ENCODE peak calls at places on chromosome 2, in six cellular contexts. F is H9, H is IMR-90, V is H1, N is trophoblast cell, T is neuronal stem cell. L is an unnamed sample.
A peak's percentile ranks its signal among the peaks of the same experiment; 100 is the strongest.

GRCh38 chr2:27086090-27086721 is 366 bp upstream of the KHK start:
- DNase-seq in H (peak; percentile 86), T (peak; percentile 95), F (peak; percentile 96), N (peak; percentile 93), V (peak; percentile 99), L (peak; percentile 89)

GRCh38 chr2:48205137-48205798 is 299.0 kb upstream of the FBXO11 start:
- DNase-seq in N (no peak), H (peak; percentile 8), V (no peak), F (no peak), T (peak; percentile 31), L (no peak)

GRCh38 chr2:84022810-84023431 is 436.2 kb downstream of the SUCLG1 start:
- DNase-seq in V (no peak), T (peak; percentile 65), H (peak; percentile 60), N (peak; percentile 32), F (peak; percentile 40), L (peak; percentile 24)

GRCh38 chr2:175282300-175282699 is 100.8 kb upstream of the ATP5MC3 start:
- DNase-seq in F (no peak), T (no peak), N (no peak), H (peak; percentile 28), V (no peak), L (peak; percentile 46)

GRCh38 chr2:67974564-67975430 is 88.0 kb downstream of the C1D start:
- DNase-seq in V (no peak), F (no peak), T (no peak), N (no peak), H (no peak), L (no peak)

GRCh38 chr2:153360239-153360638 is 118.3 kb downstream of the RPRM start:
- DNase-seq in H (no peak), T (no peak), F (peak; percentile 29), V (no peak), N (no peak), L (no peak)

GRCh38 chr2:239245872-239246701 is 154.7 kb downstream of the HDAC4 start:
- DNase-seq in V (no peak), N (no peak), H (no peak), F (no peak), T (no peak), L (no peak)

GRCh38 chr2:158024288-158024898 is 77.3 kb upstream of the UPP2 start:
- DNase-seq in V (peak; percentile 79), N (peak; percentile 42), T (peak; percentile 46), F (no peak), H (peak; percentile 31), L (peak; percentile 53)

GRCh38 chr2:196242131-196242620 is 70.8 kb upstream of the STK17B start:
- DNase-seq in V (no peak), F (no peak), T (no peak), H (peak; percentile 71), N (no peak), L (peak; percentile 68)

GRCh38 chr2:28102455-28102874 is 211.9 kb downstream of the BABAM2 start:
- DNase-seq in T (no peak), N (no peak), H (peak; percentile 86), V (no peak), F (no peak), L (peak; percentile 18)

GRCh38 chr2:7765236-7765635 is 848.0 kb downstream of the RNF144A start:
- DNase-seq in F (no peak), T (no peak), V (no peak), H (no peak), N (no peak), L (no peak)

GRCh38 chr2:174840436-174840835 is 76.2 kb upstream of the CHRNA1 start:
- DNase-seq in N (no peak), F (no peak), H (peak; percentile 82), V (no peak), T (no peak), L (peak; percentile 81)

GRCh38 chr2:9739508-9739907 is 103.8 kb upstream of the TAF1B start:
- DNase-seq in N (no peak), V (no peak), T (no peak), H (no peak), F (no peak), L (no peak)

GRCh38 chr2:204108301-204108700 is 171.7 kb downstream of the ICOS start:
- DNase-seq in V (no peak), H (no peak), N (peak; percentile 24), T (peak; percentile 61), F (peak; percentile 51), L (peak; percentile 41)

GRCh38 chr2:29110916-29111315 is 4.3 kb upstream of the CLIP4 start:
- DNase-seq in N (no peak), H (peak; percentile 36), F (no peak), V (no peak), T (no peak), L (no peak)

GRCh38 chr2:143121079-143121478 is 8.1 kb upstream of the ARHGAP15 start:
- DNase-seq in F (no peak), H (no peak), T (no peak), V (no peak), N (no peak), L (no peak)

GRCh38 chr2:205751621-205752031 is 69.3 kb downstream of the NRP2 start:
- DNase-seq in T (no peak), H (no peak), V (no peak), N (no peak), F (no peak), L (no peak)

GRCh38 chr2:181130686-181131085 is 150.3 kb downstream of the UBE2E3 start:
- DNase-seq in N (no peak), F (no peak), T (no peak), H (no peak), V (no peak), L (no peak)

GRCh38 chr2:138708682-138709241 is 71.4 kb downstream of the NXPH2 start:
- DNase-seq in F (no peak), N (no peak), V (no peak), H (peak; percentile 34), T (no peak), L (peak; percentile 75)

GRCh38 chr2:32450851-32451250 is 94.0 kb downstream of the BIRC6 start:
- DNase-seq in N (no peak), V (no peak), F (no peak), T (no peak), H (peak; percentile 16), L (no peak)

GRCh38 chr2:128250409-128251025 is 68.2 kb downstream of the HS6ST1 start:
- DNase-seq in F (no peak), T (no peak), H (no peak), V (peak; percentile 41), N (no peak), L (no peak)

GRCh38 chr2:144511222-144511855 is 8.6 kb downstream of the ZEB2 start:
- DNase-seq in H (no peak), V (no peak), N (no peak), F (no peak), T (no peak), L (no peak)

GRCh38 chr2:8650256-8650655 is 31.6 kb upstream of the ID2 start:
- DNase-seq in H (no peak), V (no peak), T (no peak), N (no peak), F (no peak), L (no peak)

GRCh38 chr2:49913025-49913424 is 758.7 kb upstream of the FSHR start:
- DNase-seq in H (no peak), F (no peak), V (no peak), N (no peak), T (no peak), L (no peak)

GRCh38 chr2:181660181-181660580 is 3.3 kb upstream of the CERKL start:
- DNase-seq in N (no peak), V (no peak), F (no peak), T (no peak), H (no peak), L (no peak)

GRCh38 chr2:160390544-160391258 is 102.9 kb downstream of the RBMS1 start:
- DNase-seq in T (no peak), V (no peak), F (no peak), H (peak; percentile 76), N (no peak), L (no peak)
- H3K14ac ChIP-seq in T (no peak overlapping the region), V (no peak overlapping the region), F (no peak overlapping the region), H (peak overlapping the region; percentile 77), N (no peak overlapping the region), L (no peak overlapping the region)

GRCh38 chr2:106011380-106011779 is 182.7 kb downstream of the UXS1 start:
- DNase-seq in H (no peak), N (no peak), V (no peak), F (no peak), T (no peak), L (no peak)

GRCh38 chr2:106010818-106011355 is 183.2 kb downstream of the UXS1 start:
- DNase-seq in F (no peak), T (no peak), V (no peak), N (no peak), H (no peak), L (no peak)

GRCh38 chr2:106011993-106012392 is 182.1 kb downstream of the UXS1 start:
- DNase-seq in T (no peak), F (no peak), V (no peak), H (no peak), N (no peak), L (no peak)

GRCh38 chr2:106012591-106013347 is 181.3 kb downstream of the UXS1 start:
- DNase-seq in T (no peak), F (no peak), V (no peak), H (no peak), N (peak; percentile 30), L (no peak)

DNA sequence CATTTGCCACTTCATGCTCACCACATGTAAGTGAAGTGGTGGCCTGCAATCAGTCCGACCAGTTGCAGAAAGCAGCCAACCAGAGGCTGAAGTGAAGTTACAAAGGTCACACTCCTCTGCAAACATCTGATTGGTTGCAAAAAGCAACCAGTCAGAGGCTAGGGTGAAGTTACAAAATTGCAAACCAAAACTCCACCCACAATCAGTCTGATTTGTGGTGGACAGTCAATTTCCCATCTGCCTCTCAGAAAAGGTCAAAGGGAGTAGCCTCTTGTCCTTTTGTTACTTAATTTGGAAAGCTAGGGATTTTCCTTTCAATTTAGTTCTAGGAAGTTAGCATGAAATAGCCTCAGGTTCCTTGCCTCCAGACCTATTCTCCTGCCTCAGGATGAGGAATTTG is 185.0 kb downstream of the UXS1 start:
- DNase-seq in T (no peak), F (no peak), N (no peak), V (no peak), H (no peak), L (no peak)
- H3K9me3 ChIP-seq in T (no peaks in the 10 kb centered on the region), F (no peaks in the 10 kb centered on the region), N (peaks cover 11% of the 10 kb centered on the region), V (peaks cover 29% of the 10 kb centered on the region), H (no peaks in the 10 kb centered on the region), L (peaks cover 21% of the 10 kb centered on the region)

DNA sequence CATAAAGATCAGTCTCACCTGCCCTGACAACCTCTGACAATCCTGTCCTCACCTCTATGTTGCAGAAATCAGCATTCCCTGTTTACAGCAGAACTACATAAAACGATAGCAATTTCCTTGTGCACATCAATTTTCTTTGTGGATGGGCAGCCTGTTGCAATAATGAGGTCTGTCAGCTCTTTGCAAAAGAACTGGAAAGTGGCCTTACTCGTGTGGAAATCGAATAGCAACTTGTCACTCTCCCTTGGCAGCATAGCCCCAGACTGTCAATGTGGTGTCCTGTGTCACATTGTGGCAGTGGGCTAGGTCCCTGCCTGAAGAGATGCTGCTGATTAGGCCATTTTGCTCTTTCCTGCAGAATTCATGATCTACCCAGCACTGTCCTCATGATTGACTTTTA is 531.9 kb downstream of the CCDC85A start:
- DNase-seq in V (no peak), F (no peak), T (no peak), H (no peak), N (no peak), L (no peak)
- H3K14ac ChIP-seq in V (no peak overlapping the region), F (no peak overlapping the region), T (no peak overlapping the region), H (no peak overlapping the region), N (no peak overlapping the region), L (no peak overlapping the region)

DNA sequence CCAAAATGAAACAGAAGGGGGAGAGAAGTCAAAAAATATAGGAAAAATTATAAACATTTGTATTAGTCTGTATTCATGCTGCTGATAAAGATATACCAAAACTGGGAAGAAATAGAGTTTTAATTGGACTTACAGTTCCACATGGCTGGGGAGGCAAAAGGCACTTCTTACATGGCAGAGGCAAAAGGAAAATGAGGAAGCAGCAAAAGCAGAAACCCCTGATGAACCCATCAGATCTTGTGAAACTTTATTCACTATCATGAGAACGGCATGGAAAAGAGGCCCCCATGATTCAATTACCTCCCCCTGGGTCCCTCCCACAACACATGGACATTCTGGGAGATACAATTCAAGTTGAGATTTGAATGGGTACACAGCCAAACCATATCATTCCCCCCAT is 79.1 kb downstream of the ZRANB3 start:
- DNase-seq in F (no peak), T (no peak), H (no peak), V (no peak), N (no peak), L (no peak)
- H3K9me3 ChIP-seq in F (peaks cover 8% of the 10 kb centered on the region), T (peaks cover 21% of the 10 kb centered on the region), H (peaks cover 3% of the 10 kb centered on the region), V (peaks cover 29% of the 10 kb centered on the region), N (peaks cover 4% of the 10 kb centered on the region), L (peaks cover 12% of the 10 kb centered on the region)

L was measured in mesenchymal stem cell.